ENCODE peak calls at places on chromosomes 12 and 14, in five cellular contexts. L is A549, B is stomach, T is HCT116, P is uterus. I is an unnamed sample.

GRCh38 chr14:34187061-34187460 is 236.2 kb upstream of the EGLN3 start:
- DNase-seq in L (no peak), B (no peak), T (no peak), P (no peak), I (no peak)

GRCh38 chr12:132194056-132194455 is 49.8 kb downstream of the NOC4L start:
- DNase-seq in L (peak), B (no peak), T (peak), P (no peak), I (no peak)

GRCh38 chr14:92308676-92309075 is 14.3 kb upstream of the SLC24A4 start:
- DNase-seq in L (no peak), B (no peak), T (no peak), P (no peak), I (no peak)

GRCh38 chr12:12405882-12406281 is 49.0 kb downstream of the BORCS5 start:
- DNase-seq in L (peak), B (peak), T (no peak), P (peak), I (peak)

GRCh38 chr12:30753761-30754382 is 879 bp downstream of the CAPRIN2 start:
- DNase-seq in L (peak), B (no peak), T (no peak), P (no peak), I (no peak)

GRCh38 chr12:1471224-1471623 is 123.2 kb downstream of the FBXL14 start:
- DNase-seq in L (no peak), B (no peak), T (no peak), P (no peak), I (no peak)

GRCh38 chr12:90152897-90153624 is 444.4 kb upstream of the ATP2B1 start:
- DNase-seq in L (no peak), B (no peak), T (no peak), P (no peak), I (no peak)

GRCh38 chr14:45134051-45134958 is at the start of gene FKBP3:
- DNase-seq in L (peak), B (peak), T (peak), P (peak), I (peak)

GRCh38 chr14:92877757-92878431 is 45.1 kb upstream of the CHGA start:
- DNase-seq in L (no peak), B (no peak), T (no peak), P (peak), I (no peak)

GRCh38 chr14:63045612-63046320 is 508 bp upstream of the KCNH5 start:
- DNase-seq in L (peak), B (no peak), T (no peak), P (no peak), I (peak)

GRCh38 chr14:85579957-85580356 is 50.0 kb downstream of the FLRT2 start:
- DNase-seq in L (no peak), B (no peak), T (no peak), P (no peak), I (no peak)

GRCh38 chr12:14883663-14884062 is 2.0 kb downstream of the MGP start:
- DNase-seq in L (no peak), B (no peak), T (no peak), P (no peak), I (no peak)

GRCh38 chr14:22427771-22428228 is 161.2 kb downstream of the DAD1 start:
- DNase-seq in L (peak), B (no peak), T (no peak), P (peak), I (no peak)

GRCh38 chr12:25801621-25802243 is 156.8 kb upstream of the RASSF8 start:
- DNase-seq in L (no peak), B (no peak), T (no peak), P (no peak), I (no peak)

GRCh38 chr14:36701144-36701543 is 39.5 kb downstream of the PAX9 start:
- DNase-seq in L (no peak), B (no peak), T (no peak), P (no peak), I (no peak)

GRCh38 chr12:19794116-19794515 is 354.8 kb downstream of the AEBP2 start:
- DNase-seq in L (no peak), B (no peak), T (no peak), P (no peak), I (no peak)

GRCh38 chr12:43099691-43100163 is 452.3 kb downstream of the ADAMTS20 start:
- DNase-seq in L (no peak), B (no peak), T (no peak), P (no peak), I (no peak)

GRCh38 chr12:102298022-102298421 is 100.4 kb upstream of the PMCH start:
- DNase-seq in L (peak), B (no peak), T (no peak), P (no peak), I (no peak)

GRCh38 chr14:22836301-22837058 is at the start of gene MMP14:
- DNase-seq in L (no peak), B (peak), T (no peak), P (peak), I (peak)

GRCh38 chr12:97672870-97673269 is 210.3 kb downstream of the RMST start:
- DNase-seq in L (no peak), B (no peak), T (no peak), P (no peak), I (no peak)

GRCh38 chr12:124398578-124399227 is 103.8 kb downstream of the RFLNA start:
- DNase-seq in L (no peak), B (peak), T (no peak), P (peak), I (peak)

GRCh38 chr14:23061995-23062394 is 4.7 kb upstream of the CDH24 start:
- DNase-seq in L (peak), B (peak), T (peak), P (peak), I (peak)

GRCh38 chr14:21454843-21455550 is 926 bp downstream of the CHD8 start:
- DNase-seq in L (no peak), B (no peak), T (no peak), P (no peak), I (no peak)

GRCh38 chr14:37709419-37710195 is 114.2 kb downstream of the TTC6 start:
- DNase-seq in L (peak), B (no peak), T (peak), P (no peak), I (no peak)

GRCh38 chr12:24226745-24227350 is 277.4 kb upstream of the SOX5 start:
- DNase-seq in L (peak), B (no peak), T (no peak), P (no peak), I (no peak)

GRCh38 chr12:99370742-99371141 is 276.8 kb upstream of the GARIN6 start:
- DNase-seq in L (no peak), B (no peak), T (no peak), P (no peak), I (no peak)

GRCh38 chr12:131065801-131066200 is 112.1 kb downstream of the ADGRD1 start:
- DNase-seq in L (no peak), B (no peak), T (no peak), P (no peak), I (no peak)

GRCh38 chr12:104682790-104683279 is 226.1 kb downstream of the CHST11 start:
- DNase-seq in L (no peak), B (no peak), T (no peak), P (no peak), I (peak)

GRCh38 chr12:105523164-105524057 is 192.9 kb downstream of the C12orf75 start:
- DNase-seq in L (no peak), B (no peak), T (no peak), P (peak), I (no peak)

GRCh38 chr14:104799657-104800599 is 973 bp upstream of the ZBTB42 start:
- DNase-seq in L (no peak), B (peak), T (no peak), P (peak), I (peak)

GRCh38 chr12:122080149-122081107 is 1.9 kb downstream of the MLXIP start:
- DNase-seq in L (peak), B (peak), T (no peak), P (peak), I (peak)

GRCh38 chr14:32361674-32362073 is 32.6 kb downstream of the AKAP6 start:
- DNase-seq in L (no peak), B (no peak), T (no peak), P (no peak), I (no peak)

GRCh38 chr14:74620497-74620921 is 8.5 kb upstream of the LTBP2 start:
- DNase-seq in L (peak), B (no peak), T (peak), P (no peak), I (no peak)

GRCh38 chr14:36835145-36835544 is 173.5 kb downstream of the PAX9 start:
- DNase-seq in L (no peak), B (no peak), T (no peak), P (no peak), I (no peak)

GRCh38 chr12:48572326-48572725 is 2.5 kb upstream of the LALBA start:
- DNase-seq in L (no peak), B (no peak), T (no peak), P (no peak), I (no peak)

GRCh38 chr12:76945867-76946266 is 67.0 kb upstream of the CSRP2 start:
- DNase-seq in L (no peak), B (no peak), T (no peak), P (no peak), I (no peak)
- H3K27ac ChIP-seq in L (no peak), B (no peak), T (no peak), P (no peak), I (no peak)

GRCh38 chr14:83558946-83559345 is 1971.0 kb upstream of the FLRT2 start:
- DNase-seq in L (no peak), B (no peak), T (no peak), P (no peak), I (no peak)

GRCh38 chr14:83559721-83560120 is 1970.2 kb upstream of the FLRT2 start:
- DNase-seq in L (no peak), B (no peak), T (no peak), P (no peak), I (no peak)

GRCh38 chr14:83556065-83556464 is 1973.9 kb upstream of the FLRT2 start:
- DNase-seq in L (no peak), B (no peak), T (no peak), P (no peak), I (no peak)

GRCh38 chr14:83556746-83557460 is 1973.0 kb upstream of the FLRT2 start:
- DNase-seq in L (peak), B (no peak), T (no peak), P (no peak), I (no peak)

GRCh38 chr14:83561261-83561660 is 1968.7 kb upstream of the FLRT2 start:
- DNase-seq in L (no peak), B (no peak), T (no peak), P (no peak), I (no peak)
- TF ChIP-seq POLR2A in L (no peak), B (no peak), T (no peak), P (no peak), I (no peak)

GRCh38 chr12:64894827-64895475 is 70.5 kb downstream of the TBC1D30 start:
- DNase-seq in L (no peak), B (no peak), T (no peak), P (no peak), I (no peak)
- TF ChIP-seq CTCF in L (no peak), B (no peak), T (no peak), P (no peak), I (no peak)

DNA sequence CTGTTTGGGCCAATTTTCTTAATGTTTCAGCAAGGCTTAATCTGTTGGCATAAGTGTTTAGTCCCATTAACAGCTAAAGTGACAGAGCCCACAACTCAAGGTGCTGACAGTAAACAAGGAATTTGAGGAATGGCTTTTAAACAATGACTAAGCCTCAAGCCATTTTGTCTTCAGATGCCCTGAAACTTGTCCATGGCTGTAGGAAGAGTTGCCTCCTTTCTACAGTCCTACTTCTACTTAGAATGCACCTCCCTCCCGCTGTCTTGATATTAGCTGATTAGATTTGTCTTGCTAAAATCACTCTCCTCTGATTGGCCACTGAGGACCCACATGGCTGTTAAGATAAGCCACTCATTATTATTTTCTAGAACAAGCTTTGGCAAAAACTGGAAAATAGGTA is 188.4 kb upstream of the OTX2 start:
- DNase-seq in L (no peak), B (no peak), T (no peak), P (no peak), I (no peak)
- H3K27ac ChIP-seq in L (no peak), B (no peak), T (no peak), P (no peak), I (no peak)

DNA sequence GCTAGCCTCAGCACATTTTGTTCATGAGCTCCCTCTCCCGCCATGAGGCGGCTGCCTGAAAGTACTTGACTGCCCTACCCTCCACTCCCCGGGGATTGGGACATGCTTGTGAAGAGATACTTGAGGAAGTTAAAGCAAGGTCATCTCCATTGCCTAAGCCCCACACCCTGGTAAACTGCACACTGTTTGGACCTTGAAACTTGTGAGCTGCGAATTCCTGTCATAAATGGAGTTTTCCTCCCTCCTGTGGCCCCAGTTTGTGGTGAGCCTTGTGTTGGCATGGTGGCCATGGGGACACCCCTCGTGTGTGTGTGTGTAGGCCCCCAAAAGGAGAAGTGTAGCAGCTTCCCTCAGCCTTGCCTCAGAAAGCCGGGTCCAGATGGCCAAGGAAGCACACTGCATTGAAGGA is 395.5 kb downstream of the ZFP36L1 start:
- DNase-seq in L (no peak), B (no peak), T (no peak), P (peak), I (no peak)
- TF ChIP-seq POLR2A in L (no peak), B (no peak), T (no peak), P (no peak), I (no peak)

GRCh38 chr14:50954811-50955372 is 10.6 kb upstream of the PYGL start:
- DNase-seq in L (peak), B (no peak), T (peak), P (no peak), I (no peak)

GRCh38 chr14:50953497-50953896 is 9.2 kb upstream of the PYGL start:
- DNase-seq in L (no peak), B (no peak), T (no peak), P (no peak), I (no peak)

GRCh38 chr14:50957296-50957695 is 13.0 kb upstream of the PYGL start:
- DNase-seq in L (peak), B (no peak), T (no peak), P (peak), I (no peak)

GRCh38 chr14:50951032-50951431 is 6.7 kb upstream of the PYGL start:
- DNase-seq in L (no peak), B (no peak), T (no peak), P (no peak), I (no peak)

GRCh38 chr14:50955373-50956043 is 11.2 kb upstream of the PYGL start:
- DNase-seq in L (peak), B (no peak), T (peak), P (peak), I (peak)
- TF ChIP-seq CTCF in L (peak), B (no peak), T (peak), P (no peak), I (peak)

DNA sequence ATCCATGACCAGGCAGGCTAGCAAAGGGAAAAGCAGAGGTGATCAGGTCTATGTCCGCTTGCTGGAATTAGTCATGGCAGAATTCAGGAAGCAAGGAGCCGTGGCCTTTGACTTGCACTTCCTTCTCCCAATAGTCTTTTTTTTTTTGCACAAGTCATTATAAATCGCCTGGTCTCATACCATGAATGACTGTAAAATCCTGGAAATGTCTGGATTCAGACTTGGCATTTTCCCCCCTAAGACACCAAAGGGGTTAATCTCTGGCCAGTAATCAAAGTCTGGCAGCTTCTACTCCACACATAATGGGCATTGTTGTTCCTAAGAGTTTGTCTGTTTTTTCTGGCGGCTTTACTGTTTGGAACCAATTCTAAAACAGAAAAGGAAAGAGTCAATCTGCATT is 157.6 kb downstream of the BTG1 start:
- DNase-seq in L (no peak), B (no peak), T (no peak), P (peak), I (no peak)
- H3K27ac ChIP-seq in L (no peak), B (peak), T (no peak), P (no peak), I (no peak)

GRCh38 chr14:56219666-56220413 is 101.6 kb downstream of the PELI2 start:
- DNase-seq in L (peak), B (no peak), T (no peak), P (no peak), I (no peak)
- TF ChIP-seq POLR2A in L (no peak), B (no peak), T (no peak), P (no peak), I (no peak)